ENCODE peak calls at places on chromosomes 2 and 18, in ten cellular contexts. A is stimulated activated CD4-positive, alpha-beta T cell treated with anti-CD3 and anti-CD28 coated beads, Interleukin-15, amount 100 ng/mL, for 24 hours; N is activated B cell treated with CpG ODN at 0.5 μM for 24 hours; W is nephron progenitor cell; G is cerebellar cortex; Z is HT1080; B is NCI-H1694 treated with DMSO at 0.1 percent for 48 hours; T is GM23248; X is GM19239; U is Kasumi-1. M is an unnamed sample.
A peak's percentile ranks its signal among the peaks of the same experiment; 100 is the strongest.

GRCh38 chr2:28952806-28953190 is 28.3 kb upstream of the TOGARAM2 start:
- DNase-seq in T (no peak), B (peak; percentile 39), U (peak; percentile 69), A (no peak), G (peak; percentile 30), X (no peak), N (no peak), Z (no peak), W (no peak), M (peak; percentile 37)

GRCh38 chr2:196809260-196809659 is at the start of gene C2orf66:
- DNase-seq in U (no peak), Z (no peak), T (no peak), X (no peak), N (no peak), B (no peak), G (no peak), A (no peak), W (no peak), M (no peak)

GRCh38 chr2:57080035-57080434 is 896.2 kb downstream of the CCDC85A start:
- DNase-seq in N (no peak), G (no peak), A (no peak), W (no peak), X (no peak), T (peak; percentile 5), U (no peak), Z (peak; percentile 13), B (no peak), M (no peak)

GRCh38 chr2:98908909-98909308 is 27.1 kb downstream of the CRACDL start:
- DNase-seq in U (no peak), T (peak; percentile 61), B (peak; percentile 41), X (no peak), W (no peak), G (no peak), A (no peak), N (no peak), Z (peak; percentile 72), M (no peak)

GRCh38 chr2:120036145-120036544 is 23.3 kb downstream of the EPB41L5 start:
- DNase-seq in Z (no peak), X (no peak), T (no peak), B (no peak), N (no peak), U (no peak), G (no peak), A (no peak), W (no peak), M (no peak)

GRCh38 chr18:79575891-79576685 is 103.5 kb upstream of the CTDP1 start:
- DNase-seq in U (no peak), G (no peak), X (no peak), W (no peak), T (peak; percentile 76), A (no peak), N (peak; percentile 10), Z (no peak), B (peak; percentile 21), M (no peak)

GRCh38 chr2:174326880-174327558 is 7.7 kb upstream of the SP9 start:
- DNase-seq in N (no peak), T (no peak), G (no peak), W (peak; percentile 41), Z (no peak), U (no peak), B (no peak), A (peak; percentile 37), X (no peak), M (no peak)

GRCh38 chr2:205775091-205775876 is 93.0 kb downstream of the NRP2 start:
- DNase-seq in X (no peak), W (no peak), T (no peak), U (no peak), Z (no peak), B (peak; percentile 64), G (no peak), N (no peak), A (no peak), M (no peak)

GRCh38 chr2:68839260-68839833 is 31.9 kb downstream of the BMP10 start:
- DNase-seq in W (no peak), X (no peak), A (peak; percentile 41), B (no peak), Z (peak; percentile 41), N (no peak), G (no peak), U (peak; percentile 38), T (peak; percentile 25), M (no peak)

GRCh38 chr2:96907405-96908041 is 37.6 kb upstream of the SEMA4C start:
- DNase-seq in A (no peak), T (peak; percentile 62), U (no peak), B (no peak), G (peak; percentile 86), Z (no peak), N (no peak), X (no peak), W (peak; percentile 64), M (no peak)

GRCh38 chr2:69718338-69718965 is 23.5 kb upstream of the ANXA4 start:
- DNase-seq in Z (no peak), T (no peak), A (no peak), B (no peak), G (no peak), U (no peak), W (no peak), N (no peak), X (no peak), M (no peak)

GRCh38 chr2:100235098-100235497 is 87.2 kb downstream of the LONRF2 start:
- DNase-seq in Z (peak; percentile 80), T (no peak), X (peak; percentile 28), U (peak; percentile 6), A (peak; percentile 7), G (no peak), N (peak; percentile 67), B (no peak), W (no peak), M (no peak)

GRCh38 chr18:69067048-69067447 is 269.2 kb downstream of the CCDC102B start:
- DNase-seq in W (no peak), Z (no peak), N (no peak), U (no peak), A (no peak), G (no peak), T (no peak), X (no peak), B (no peak), M (no peak)

GRCh38 chr2:237122214-237122666 is 36.6 kb downstream of the COPS8 start:
- DNase-seq in Z (peak; percentile 70), N (no peak), W (peak; percentile 60), B (peak; percentile 52), T (peak; percentile 92), X (peak; percentile 26), U (peak; percentile 40), G (peak; percentile 13), A (peak; percentile 75), M (peak; percentile 41)

GRCh38 chr2:96470089-96470488 is 35.1 kb downstream of the NEURL3 start:
- DNase-seq in Z (no peak), W (no peak), G (no peak), X (no peak), B (no peak), A (no peak), T (no peak), U (no peak), N (no peak), M (no peak)

M was measured in head of caudate nucleus.